ENCODE peak calls at places on chromosomes 5 and 9, in six cellular contexts. E is body of pancreas, B is fibroblast of lung, N is ascending aorta, K is A549, M is psoas muscle. I is an unnamed sample.

GRCh38 chr5:103371046-103371603 is 112.6 kb downstream of the MACIR start:
- DNase-seq in E (no peak), N (no peak), K (no peak), M (no peak), B (no peak), I (no peak)

GRCh38 chr9:113621309-113621791 is 157.8 kb downstream of the RGS3 start:
- DNase-seq in M (peak), B (peak), N (peak), E (peak), K (no peak), I (peak)

GRCh38 chr9:100228352-100228869 is 124.3 kb downstream of the TEX10 start:
- DNase-seq in M (no peak), E (no peak), B (no peak), N (no peak), K (no peak), I (no peak)

GRCh38 chr5:121273818-121274433 is 577.8 kb upstream of the FTMT start:
- DNase-seq in N (no peak), B (peak), K (peak), M (no peak), E (no peak), I (peak)

GRCh38 chr5:123776761-123777160 is 264.8 kb downstream of the CSNK1G3 start:
- DNase-seq in N (no peak), M (no peak), B (peak), K (no peak), E (no peak), I (peak)

GRCh38 chr9:135048758-135049284 is 38.6 kb upstream of the OLFM1 start:
- DNase-seq in E (no peak), B (no peak), N (peak), M (no peak), K (no peak), I (no peak)

GRCh38 chr9:6512085-6512657 is 99.2 kb downstream of the UHRF2 start:
- DNase-seq in B (no peak), N (no peak), E (no peak), K (no peak), M (no peak), I (no peak)

GRCh38 chr9:90012825-90013425 is 408.1 kb downstream of the GADD45G start:
- DNase-seq in B (no peak), E (peak), K (no peak), M (no peak), N (no peak), I (no peak)

GRCh38 chr9:38110476-38110875 is 41.4 kb upstream of the SHB start:
- DNase-seq in B (no peak), K (no peak), M (no peak), E (no peak), N (no peak), I (no peak)

GRCh38 chr5:181241393-181241975 is 2.2 kb downstream of the RACK1 start:
- DNase-seq in B (peak), K (peak), E (no peak), N (no peak), M (peak), I (peak)

GRCh38 chr5:14665110-14665822 is 748 bp downstream of the OTULIN start:
- DNase-seq in M (peak), E (peak), B (no peak), N (peak), K (peak), I (no peak)

GRCh38 chr9:124507880-124508432 is 757 bp upstream of the NR5A1 start:
- DNase-seq in M (no peak), E (no peak), N (no peak), B (no peak), K (no peak), I (no peak)

GRCh38 chr5:124877501-124878146 is 131.2 kb upstream of the ZNF608 start:
- DNase-seq in N (no peak), B (no peak), K (no peak), M (no peak), E (no peak), I (no peak)

GRCh38 chr5:132500244-132500930 is 9.8 kb upstream of the IRF1 start:
- DNase-seq in K (no peak), M (no peak), N (peak), E (no peak), B (no peak), I (no peak)

GRCh38 chr9:34517185-34517584 is 5.6 kb downstream of the ENHO start:
- DNase-seq in B (no peak), E (no peak), N (no peak), M (no peak), K (no peak), I (no peak)

GRCh38 chr9:74133921-74134320 is 363.2 kb upstream of the RORB start:
- DNase-seq in E (no peak), B (no peak), K (no peak), N (no peak), M (no peak), I (no peak)

GRCh38 chr5:1065891-1066650 is 45.8 kb downstream of the SLC12A7 start:
- DNase-seq in N (no peak), M (no peak), K (no peak), B (no peak), E (no peak), I (no peak)

GRCh38 chr9:89923961-89924504 is 319.2 kb downstream of the GADD45G start:
- DNase-seq in N (no peak), E (peak), B (peak), K (no peak), M (no peak), I (no peak)

GRCh38 chr5:168443533-168443932 is 42.7 kb upstream of the RARS1 start:
- DNase-seq in N (no peak), B (no peak), M (no peak), K (no peak), E (no peak), I (no peak)

GRCh38 chr5:172093559-172093958 is 87.1 kb upstream of the FBXW11 start:
- DNase-seq in M (no peak), K (no peak), N (no peak), B (no peak), E (no peak), I (no peak)

GRCh38 chr9:136377351-136378170 is 4.1 kb upstream of the CARD9 start:
- DNase-seq in E (no peak), N (no peak), M (no peak), K (no peak), B (no peak), I (no peak)

GRCh38 chr5:148186248-148187003 is 16.4 kb upstream of the SPINK6 start:
- DNase-seq in K (no peak), N (no peak), B (peak), M (no peak), E (no peak), I (peak)

GRCh38 chr5:33588654-33589372 is 148.0 kb downstream of the TARS1 start:
- DNase-seq in B (no peak), E (peak), M (peak), K (peak), N (no peak), I (no peak)

GRCh38 chr9:27853529-27853928 is 280.2 kb upstream of the C9orf72 start:
- DNase-seq in B (no peak), E (no peak), N (no peak), K (no peak), M (no peak), I (no peak)

GRCh38 chr5:124457101-124457500 is 289.3 kb downstream of the ZNF608 start:
- DNase-seq in M (no peak), N (no peak), K (no peak), E (no peak), B (no peak), I (no peak)

GRCh38 chr5:75412111-75412990 is 75.3 kb downstream of the HMGCR start:
- DNase-seq in E (no peak), B (peak), N (no peak), M (no peak), K (no peak), I (no peak)

GRCh38 chr9:97059661-97060060 is 20.7 kb upstream of the CTSV start:
- DNase-seq in B (no peak), E (no peak), N (no peak), K (no peak), M (no peak), I (no peak)

DNA sequence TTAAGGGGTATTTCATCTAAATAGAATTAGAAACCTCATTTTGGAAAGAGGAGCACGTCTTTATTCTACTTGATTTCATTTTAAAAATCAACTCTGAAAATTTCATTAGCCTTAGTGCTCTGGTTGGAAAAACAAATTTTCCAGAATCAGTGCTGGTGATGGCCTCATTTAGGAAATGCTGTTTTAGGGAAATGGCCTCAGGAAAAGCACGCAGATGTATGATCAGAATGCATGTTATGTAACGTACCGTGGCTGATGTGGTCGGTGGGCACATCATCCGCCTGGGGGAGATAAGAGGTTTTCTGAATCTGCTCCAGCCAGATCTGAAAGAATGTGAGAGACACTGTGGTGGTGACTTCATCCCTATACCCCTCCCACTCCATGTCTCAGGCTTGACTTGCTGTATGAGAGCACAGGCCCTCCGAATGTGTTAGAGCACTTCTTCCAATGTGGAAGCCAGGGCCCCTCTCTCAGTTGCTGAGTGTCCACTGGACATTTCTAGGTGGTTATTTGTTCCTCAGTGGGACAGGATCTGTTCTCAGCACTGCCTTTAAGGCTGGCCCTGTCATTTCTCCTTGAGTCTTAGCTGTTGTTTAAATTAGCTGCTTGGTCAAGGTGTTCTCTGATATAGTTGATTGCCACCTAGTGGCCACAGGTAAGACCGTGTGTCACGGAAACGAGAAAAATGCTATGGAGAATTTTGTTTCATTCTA is 96.5 kb downstream of the ARHGAP26 start:
- DNase-seq in B (peak), K (peak), N (no peak), M (no peak), E (peak), I (peak)
- TF ChIP-seq CTCF in B (peak), K (peak), N (peak), M (peak), E (peak), I (peak)

GRCh38 chr5:65624025-65624569 is at the start of gene TRIM23:
- DNase-seq in K (peak), M (peak), E (peak), B (peak), N (peak), I (peak)
- TF ChIP-seq CTCF in K (no peak), M (no peak), E (no peak), B (no peak), N (no peak), I (no peak)

GRCh38 chr5:30650311-30650710 is 543.2 kb upstream of the CDH6 start:
- DNase-seq in E (no peak), M (no peak), N (no peak), B (no peak), K (no peak), I (no peak)
- TF ChIP-seq CTCF in E (no peak), M (no peak), N (no peak), B (no peak), K (no peak), I (no peak)

GRCh38 chr5:38023799-38024198 is 184.0 kb upstream of the GDNF start:
- DNase-seq in B (no peak), E (no peak), K (no peak), N (no peak), M (no peak), I (no peak)
- TF ChIP-seq CTCF in B (no peak), E (peak), K (no peak), N (no peak), M (peak), I (no peak)

GRCh38 chr5:73673161-73673591 is 47.2 kb downstream of the ARHGEF28 start:
- DNase-seq in E (no peak), M (no peak), K (peak), N (no peak), B (peak), I (peak)
- TF ChIP-seq CTCF in E (no peak), M (no peak), K (no peak), N (no peak), B (no peak), I (no peak)

GRCh38 chr5:129125819-129126218 is 31.3 kb downstream of the ISOC1 start:
- DNase-seq in K (no peak), M (no peak), E (no peak), N (no peak), B (no peak), I (no peak)
- TF ChIP-seq CTCF in K (no peak), M (peak), E (no peak), N (no peak), B (no peak), I (no peak)

DNA sequence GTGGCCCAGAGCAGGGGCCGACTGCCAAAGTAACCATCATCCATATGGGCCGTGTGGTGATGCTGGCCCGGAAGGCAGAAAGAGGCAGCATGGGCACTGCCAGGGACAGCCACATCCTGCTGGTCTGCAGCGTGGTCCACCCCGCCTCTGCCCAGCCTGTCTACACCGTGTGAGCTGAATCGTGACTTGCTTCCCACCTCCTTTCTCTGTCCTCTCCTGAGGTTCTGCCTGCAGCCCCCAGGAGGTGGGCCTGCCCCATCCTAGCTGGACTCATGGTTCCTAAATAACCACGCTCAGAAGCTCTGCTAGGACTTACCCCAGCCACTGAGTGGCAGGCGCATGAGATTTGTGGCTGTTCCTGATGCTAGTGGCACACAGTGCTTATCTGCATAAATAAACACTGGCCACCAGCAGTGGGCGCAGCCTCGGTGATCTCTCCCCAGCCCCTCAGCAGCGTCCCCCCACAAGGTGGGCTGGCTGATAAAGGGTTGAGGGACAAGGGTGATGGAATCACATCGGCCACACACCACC is 22.6 kb upstream of the SUSD3 start:
- DNase-seq in E (no peak), B (no peak), M (no peak), K (no peak), N (no peak), I (no peak)
- TF ChIP-seq CTCF in E (no peak), B (no peak), M (no peak), K (no peak), N (peak), I (no peak)

GRCh38 chr5:93909356-93909755 is 168.0 kb upstream of the POU5F2 start:
- DNase-seq in B (peak), E (no peak), M (no peak), K (peak), N (no peak), I (peak)
- TF ChIP-seq CTCF in B (peak), E (no peak), M (no peak), K (peak), N (no peak), I (no peak)

I was measured in foreskin fibroblast.